ENCODE peak calls at places on chromosomes 12 and 14, in eight cellular contexts. I, D, J, G, Q, E, V and P are unnamed samples.
A peak's percentile ranks its signal among the peaks of the same experiment; 100 is the strongest.

GRCh38 chr14:89025581-89026236 is 201.3 kb downstream of the TTC8 start:
- DNase-seq in I (no peak), D (no peak), J (no peak), G (peak; percentile 35), Q (no peak), E (no peak), V (no peak), P (no peak)

GRCh38 chr12:3751151-3752095 is 1.5 kb downstream of the CRACR2A start:
- DNase-seq in I (no peak), D (no peak), J (no peak), G (no peak), Q (no peak), E (no peak), V (no peak), P (no peak)

GRCh38 chr12:101795786-101796185 is 35.0 kb downstream of the GNPTAB start:
- DNase-seq in I (no peak), D (no peak), J (no peak), G (no peak), Q (no peak), E (no peak), V (no peak), P (no peak)

GRCh38 chr12:71626098-71626497 is 37.5 kb downstream of the ZFC3H1 start:
- DNase-seq in I (no peak), D (no peak), J (no peak), G (no peak), Q (no peak), E (no peak), V (peak; percentile 17), P (no peak)

GRCh38 chr14:50929506-50929905 is 14.8 kb downstream of the PYGL start:
- DNase-seq in I (no peak), D (no peak), J (no peak), G (no peak), Q (no peak), E (no peak), V (no peak), P (no peak)

GRCh38 chr12:8890313-8891084 is 23.8 kb upstream of the PHC1 start:
- DNase-seq in I (peak; percentile 72), D (no peak), J (peak; percentile 63), G (peak; percentile 35), Q (peak; percentile 32), E (peak; percentile 59), V (peak; percentile 67), P (peak; percentile 66)

GRCh38 chr12:32497864-32498263 is 98.5 kb downstream of the FGD4 start:
- DNase-seq in I (no peak), D (no peak), J (no peak), G (no peak), Q (no peak), E (no peak), V (no peak), P (no peak)

GRCh38 chr12:90036641-90037040 is 328.0 kb upstream of the ATP2B1 start:
- DNase-seq in I (no peak), D (no peak), J (no peak), G (no peak), Q (no peak), E (peak; percentile 81), V (no peak), P (no peak)

GRCh38 chr12:56803750-56804149 is 40.6 kb downstream of the HSD17B6 start:
- DNase-seq in I (no peak), D (peak; percentile 26), J (no peak), G (no peak), Q (no peak), E (peak; percentile 25), V (no peak), P (no peak)

GRCh38 chr12:18320036-18320617 is 58.8 kb downstream of the PIK3C2G start:
- DNase-seq in I (peak; percentile 28), D (no peak), J (peak; percentile 50), G (no peak), Q (peak; percentile 74), E (peak; percentile 79), V (peak; percentile 33), P (peak; percentile 71)

GRCh38 chr12:55624056-55624455 is 12.6 kb upstream of the OR10P1 start:
- DNase-seq in I (no peak), D (no peak), J (no peak), G (no peak), Q (no peak), E (peak; percentile 16), V (peak; percentile 43), P (no peak)

GRCh38 chr12:23349550-23349949 is 599.9 kb downstream of the SOX5 start:
- DNase-seq in I (no peak), D (no peak), J (no peak), G (no peak), Q (no peak), E (no peak), V (no peak), P (no peak)

GRCh38 chr14:26596722-26597030 is 1.2 kb downstream of the NOVA1 start:
- DNase-seq in I (peak; percentile 12), D (peak; percentile 13), J (no peak), G (peak; percentile 26), Q (no peak), E (no peak), V (no peak), P (no peak)

GRCh38 chr14:69812725-69813124 is 15.7 kb upstream of the SLC10A1 start:
- DNase-seq in I (no peak), D (no peak), J (peak; percentile 7), G (no peak), Q (peak; percentile 43), E (peak; percentile 24), V (no peak), P (no peak)

GRCh38 chr14:32472512-32473472 is 143.7 kb downstream of the AKAP6 start:
- DNase-seq in I (no peak), D (peak; percentile 39), J (peak; percentile 15), G (no peak), Q (peak; percentile 38), E (peak; percentile 60), V (no peak), P (no peak)

GRCh38 chr14:97703006-97703760 is 906.0 kb downstream of the VRK1 start:
- DNase-seq in I (no peak), D (no peak), J (no peak), G (no peak), Q (no peak), E (peak; percentile 18), V (no peak), P (no peak)

GRCh38 chr14:53003776-53004175 is 52.9 kb upstream of the FERMT2 start:
- DNase-seq in I (no peak), D (no peak), J (no peak), G (no peak), Q (no peak), E (no peak), V (no peak), P (no peak)

DNA sequence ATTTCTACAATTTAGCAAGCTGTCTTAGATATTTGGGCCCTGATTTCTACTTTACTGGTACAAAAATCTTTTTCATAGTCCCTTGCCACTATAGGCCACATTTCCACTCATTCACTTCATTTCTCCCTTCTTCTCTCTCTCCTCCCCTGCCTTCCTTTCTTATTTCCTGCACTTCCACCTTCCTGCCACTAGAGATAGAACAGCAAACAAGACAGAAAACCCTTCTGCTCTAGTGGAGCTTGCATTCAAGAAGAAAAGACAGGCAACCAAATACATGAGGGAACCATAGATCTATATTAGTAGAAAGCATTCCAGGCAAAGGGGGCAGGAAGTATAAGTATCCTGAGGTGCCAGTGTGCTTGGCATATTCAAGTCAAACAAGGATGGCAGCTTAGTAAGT is 623.5 kb downstream of the FLRT2 start:
- DNase-seq in I (no peak), D (no peak), J (no peak), G (no peak), Q (no peak), E (no peak), V (no peak), P (no peak)
- TF ChIP-seq CTCF in I (peak; percentile 44), D (no peak), J (peak; percentile 35), G (no peak), Q (no peak), E (peak; percentile 38), V (peak; percentile 5), P (no peak)

GRCh38 chr12:28237423-28237822 is 47.2 kb downstream of the CCDC91 start:
- DNase-seq in I (peak; percentile 25), D (no peak), J (no peak), G (no peak), Q (peak; percentile 2), E (peak; percentile 40), V (no peak), P (peak; percentile 5)
- TF ChIP-seq CTCF in I (peak; percentile 18), D (no peak), J (no peak), G (no peak), Q (peak; percentile 45), E (peak; percentile 75), V (no peak), P (no peak)

GRCh38 chr14:102046337-102047278 is 40.2 kb downstream of the HSP90AA1 start:
- DNase-seq in I (peak; percentile 93), D (peak; percentile 84), J (peak; percentile 100), G (peak; percentile 85), Q (peak; percentile 70), E (peak; percentile 71), V (no peak), P (peak; percentile 88)

GRCh38 chr14:102040153-102040552 is 46.7 kb downstream of the HSP90AA1 start:
- DNase-seq in I (no peak), D (no peak), J (no peak), G (no peak), Q (no peak), E (no peak), V (no peak), P (no peak)

GRCh38 chr14:102044566-102044965 is 42.3 kb downstream of the HSP90AA1 start:
- DNase-seq in I (no peak), D (no peak), J (no peak), G (no peak), Q (no peak), E (no peak), V (no peak), P (no peak)

GRCh38 chr14:102042699-102043098 is 44.1 kb downstream of the HSP90AA1 start:
- DNase-seq in I (no peak), D (no peak), J (no peak), G (no peak), Q (no peak), E (no peak), V (no peak), P (no peak)

GRCh38 chr14:102043251-102044025 is 43.4 kb downstream of the HSP90AA1 start:
- DNase-seq in I (no peak), D (no peak), J (no peak), G (no peak), Q (no peak), E (peak; percentile 31), V (no peak), P (no peak)
- TF ChIP-seq CTCF in I (no peak), D (peak; percentile 43), J (no peak), G (no peak), Q (no peak), E (no peak), V (no peak), P (no peak)

GRCh38 chr14:75340921-75341320 is 62.3 kb downstream of the FOS start:
- DNase-seq in I (no peak), D (peak; percentile 92), J (no peak), G (peak; percentile 69), Q (no peak), E (no peak), V (no peak), P (no peak)

GRCh38 chr14:75335588-75335987 is 57.0 kb downstream of the FOS start:
- DNase-seq in I (no peak), D (no peak), J (no peak), G (no peak), Q (no peak), E (no peak), V (no peak), P (no peak)

GRCh38 chr14:75341639-75342038 is 63.0 kb downstream of the FOS start:
- DNase-seq in I (no peak), D (no peak), J (no peak), G (no peak), Q (no peak), E (no peak), V (no peak), P (no peak)

GRCh38 chr14:75342762-75343599 is 64.4 kb downstream of the FOS start:
- DNase-seq in I (no peak), D (no peak), J (no peak), G (no peak), Q (no peak), E (no peak), V (no peak), P (no peak)

GRCh38 chr14:75339059-75339458 is 60.4 kb downstream of the FOS start:
- DNase-seq in I (no peak), D (no peak), J (no peak), G (no peak), Q (no peak), E (no peak), V (no peak), P (no peak)
- TF ChIP-seq CTCF in I (no peak), D (no peak), J (no peak), G (no peak), Q (no peak), E (no peak), V (no peak), P (no peak)